ENCODE peak calls at places on chromosomes 12 and 14, in ten cellular contexts. One of them, this sample, is unnamed.

GRCh38 chr12:67365131-67365530 is 96.0 kb downstream of the CAND1 start:
- DNase-seq in AG04450: no peak
- DNase-seq in breast epithelium: no peak
- DNase-seq in neural progenitor cell: no peak
- DNase-seq in Peyer's patch: no peak
- DNase-seq in heart right ventricle: no peak
- DNase-seq in sigmoid colon: no peak
- DNase-seq in right atrium auricular region: no peak
- DNase-seq in brain microvascular endothelial cell: no peak
- DNase-seq in cardiac muscle cell: peak
- DNase-seq in this sample: no peak

GRCh38 chr12:70366581-70367267 is 634 bp downstream of the KCNMB4 start:
- DNase-seq in AG04450: peak
- DNase-seq in breast epithelium: no peak
- DNase-seq in neural progenitor cell: peak
- DNase-seq in Peyer's patch: peak
- DNase-seq in heart right ventricle: peak
- DNase-seq in sigmoid colon: peak
- DNase-seq in right atrium auricular region: no peak
- DNase-seq in brain microvascular endothelial cell: peak
- DNase-seq in cardiac muscle cell: peak
- DNase-seq in this sample: no peak

GRCh38 chr12:106113446-106114083 is 25.2 kb downstream of the NUAK1 start:
- DNase-seq in AG04450: no peak
- DNase-seq in breast epithelium: no peak
- DNase-seq in neural progenitor cell: no peak
- DNase-seq in Peyer's patch: no peak
- DNase-seq in heart right ventricle: no peak
- DNase-seq in sigmoid colon: no peak
- DNase-seq in right atrium auricular region: no peak
- DNase-seq in brain microvascular endothelial cell: no peak
- DNase-seq in cardiac muscle cell: no peak
- DNase-seq in this sample: no peak

GRCh38 chr12:95633671-95634465 is 82.6 kb upstream of the USP44 start:
- DNase-seq in AG04450: no peak
- DNase-seq in breast epithelium: peak
- DNase-seq in neural progenitor cell: no peak
- DNase-seq in Peyer's patch: no peak
- DNase-seq in heart right ventricle: no peak
- DNase-seq in sigmoid colon: no peak
- DNase-seq in right atrium auricular region: no peak
- DNase-seq in brain microvascular endothelial cell: no peak
- DNase-seq in cardiac muscle cell: peak
- DNase-seq in this sample: no peak

GRCh38 chr12:112170376-112170775 is 45.0 kb downstream of the TRAFD1 start:
- DNase-seq in AG04450: no peak
- DNase-seq in breast epithelium: no peak
- DNase-seq in neural progenitor cell: peak
- DNase-seq in Peyer's patch: no peak
- DNase-seq in heart right ventricle: no peak
- DNase-seq in sigmoid colon: no peak
- DNase-seq in right atrium auricular region: no peak
- DNase-seq in brain microvascular endothelial cell: peak
- DNase-seq in cardiac muscle cell: peak
- DNase-seq in this sample: no peak

GRCh38 chr14:82146846-82147245 is 613.2 kb upstream of the SEL1L start:
- DNase-seq in AG04450: no peak
- DNase-seq in breast epithelium: no peak
- DNase-seq in neural progenitor cell: no peak
- DNase-seq in Peyer's patch: no peak
- DNase-seq in heart right ventricle: no peak
- DNase-seq in sigmoid colon: no peak
- DNase-seq in right atrium auricular region: no peak
- DNase-seq in brain microvascular endothelial cell: no peak
- DNase-seq in cardiac muscle cell: no peak
- DNase-seq in this sample: no peak

GRCh38 chr14:94313991-94314655 is 9.0 kb downstream of the SERPINA6 start:
- DNase-seq in AG04450: no peak
- DNase-seq in breast epithelium: no peak
- DNase-seq in neural progenitor cell: no peak
- DNase-seq in Peyer's patch: no peak
- DNase-seq in heart right ventricle: no peak
- DNase-seq in sigmoid colon: no peak
- DNase-seq in right atrium auricular region: peak
- DNase-seq in brain microvascular endothelial cell: peak
- DNase-seq in cardiac muscle cell: peak
- DNase-seq in this sample: no peak

GRCh38 chr12:88111074-88111652 is 30.7 kb downstream of the CEP290 start:
- DNase-seq in AG04450: no peak
- DNase-seq in breast epithelium: no peak
- DNase-seq in neural progenitor cell: peak
- DNase-seq in Peyer's patch: no peak
- DNase-seq in heart right ventricle: no peak
- DNase-seq in sigmoid colon: no peak
- DNase-seq in right atrium auricular region: no peak
- DNase-seq in brain microvascular endothelial cell: no peak
- DNase-seq in cardiac muscle cell: peak
- DNase-seq in this sample: no peak

GRCh38 chr12:24948452-24948815 is 467 bp downstream of the BCAT1 start:
- DNase-seq in AG04450: no peak
- DNase-seq in breast epithelium: no peak
- DNase-seq in neural progenitor cell: peak
- DNase-seq in Peyer's patch: no peak
- DNase-seq in heart right ventricle: no peak
- DNase-seq in sigmoid colon: no peak
- DNase-seq in right atrium auricular region: no peak
- DNase-seq in brain microvascular endothelial cell: no peak
- DNase-seq in cardiac muscle cell: peak
- DNase-seq in this sample: no peak

GRCh38 chr12:1640630-1641234 is 11.7 kb downstream of the WNT5B start:
- DNase-seq in AG04450: no peak
- DNase-seq in breast epithelium: no peak
- DNase-seq in neural progenitor cell: no peak
- DNase-seq in Peyer's patch: no peak
- DNase-seq in heart right ventricle: no peak
- DNase-seq in sigmoid colon: no peak
- DNase-seq in right atrium auricular region: no peak
- DNase-seq in brain microvascular endothelial cell: no peak
- DNase-seq in cardiac muscle cell: no peak
- DNase-seq in this sample: no peak

GRCh38 chr12:120652671-120653435 is 12.4 kb downstream of the CABP1 start:
- DNase-seq in AG04450: no peak
- DNase-seq in breast epithelium: no peak
- DNase-seq in neural progenitor cell: no peak
- DNase-seq in Peyer's patch: no peak
- DNase-seq in heart right ventricle: no peak
- DNase-seq in sigmoid colon: no peak
- DNase-seq in right atrium auricular region: no peak
- DNase-seq in brain microvascular endothelial cell: no peak
- DNase-seq in cardiac muscle cell: no peak
- DNase-seq in this sample: peak

DNA sequence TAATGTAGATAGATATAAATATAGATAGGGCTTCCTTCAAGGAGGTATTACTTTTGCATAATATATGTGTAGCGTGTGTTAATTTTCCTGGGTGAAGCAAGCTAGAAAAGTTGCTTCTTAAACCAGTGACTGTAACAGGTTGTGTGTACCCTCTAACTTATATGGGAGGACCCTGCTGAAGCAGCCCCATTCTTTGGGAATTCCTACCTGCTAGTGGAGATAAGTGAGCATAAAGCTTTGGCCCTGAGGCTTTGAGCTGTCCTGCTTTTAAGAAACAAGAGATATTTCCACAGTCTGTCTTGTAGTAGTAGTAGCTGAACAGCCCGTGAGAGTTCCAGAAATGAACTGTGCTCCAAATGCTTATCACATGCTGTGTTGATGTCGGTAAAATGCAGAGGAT is 8.6 kb downstream of the RMST start:
- DNase-seq in AG04450: no peak
- DNase-seq in breast epithelium: no peak
- DNase-seq in neural progenitor cell: no peak
- DNase-seq in Peyer's patch: no peak
- DNase-seq in heart right ventricle: no peak
- DNase-seq in sigmoid colon: no peak
- DNase-seq in right atrium auricular region: no peak
- DNase-seq in brain microvascular endothelial cell: no peak
- DNase-seq in cardiac muscle cell: no peak
- DNase-seq in this sample: no peak
- H3K4me3 ChIP-seq in AG04450: no peak
- H3K4me3 ChIP-seq in breast epithelium: no peak
- H3K4me3 ChIP-seq in neural progenitor cell: no peak
- H3K4me3 ChIP-seq in Peyer's patch: no peak
- H3K4me3 ChIP-seq in heart right ventricle: no peak
- H3K4me3 ChIP-seq in sigmoid colon: no peak
- H3K4me3 ChIP-seq in right atrium auricular region: no peak
- H3K4me3 ChIP-seq in brain microvascular endothelial cell: no peak
- H3K4me3 ChIP-seq in cardiac muscle cell: no peak
- H3K4me3 ChIP-seq in this sample: no peak

GRCh38 chr12:8420506-8420905 is 35.3 kb upstream of the CLEC6A start:
- DNase-seq in AG04450: no peak
- DNase-seq in breast epithelium: no peak
- DNase-seq in neural progenitor cell: no peak
- DNase-seq in Peyer's patch: no peak
- DNase-seq in heart right ventricle: no peak
- DNase-seq in sigmoid colon: no peak
- DNase-seq in right atrium auricular region: no peak
- DNase-seq in brain microvascular endothelial cell: no peak
- DNase-seq in cardiac muscle cell: no peak
- DNase-seq in this sample: no peak
- TF ChIP-seq CTCF in AG04450: no peak
- TF ChIP-seq CTCF in breast epithelium: no peak
- TF ChIP-seq CTCF in neural progenitor cell: no peak
- TF ChIP-seq CTCF in Peyer's patch: no peak
- TF ChIP-seq CTCF in heart right ventricle: no peak
- TF ChIP-seq CTCF in sigmoid colon: no peak
- TF ChIP-seq CTCF in right atrium auricular region: no peak
- TF ChIP-seq CTCF in brain microvascular endothelial cell: no peak
- TF ChIP-seq CTCF in cardiac muscle cell: no peak
- TF ChIP-seq CTCF in this sample: no peak

GRCh38 chr14:67491741-67492504 is 3.4 kb upstream of the TMEM229B start:
- DNase-seq in AG04450: no peak
- DNase-seq in breast epithelium: no peak
- DNase-seq in neural progenitor cell: peak
- DNase-seq in Peyer's patch: no peak
- DNase-seq in heart right ventricle: peak
- DNase-seq in sigmoid colon: no peak
- DNase-seq in right atrium auricular region: no peak
- DNase-seq in brain microvascular endothelial cell: no peak
- DNase-seq in cardiac muscle cell: no peak
- DNase-seq in this sample: no peak
- H3K4me3 ChIP-seq in AG04450: no peak
- H3K4me3 ChIP-seq in breast epithelium: no peak
- H3K4me3 ChIP-seq in neural progenitor cell: no peak
- H3K4me3 ChIP-seq in Peyer's patch: no peak
- H3K4me3 ChIP-seq in heart right ventricle: no peak
- H3K4me3 ChIP-seq in sigmoid colon: no peak
- H3K4me3 ChIP-seq in right atrium auricular region: no peak
- H3K4me3 ChIP-seq in brain microvascular endothelial cell: no peak
- H3K4me3 ChIP-seq in cardiac muscle cell: no peak
- H3K4me3 ChIP-seq in this sample: no peak

GRCh38 chr12:99390707-99391106 is 256.8 kb upstream of the GARIN6 start:
- DNase-seq in AG04450: no peak
- DNase-seq in breast epithelium: no peak
- DNase-seq in neural progenitor cell: peak
- DNase-seq in Peyer's patch: no peak
- DNase-seq in heart right ventricle: no peak
- DNase-seq in sigmoid colon: no peak
- DNase-seq in right atrium auricular region: no peak
- DNase-seq in brain microvascular endothelial cell: peak
- DNase-seq in cardiac muscle cell: peak
- DNase-seq in this sample: no peak
- TF ChIP-seq CTCF in AG04450: no peak
- TF ChIP-seq CTCF in breast epithelium: no peak
- TF ChIP-seq CTCF in neural progenitor cell: peak
- TF ChIP-seq CTCF in Peyer's patch: no peak
- TF ChIP-seq CTCF in heart right ventricle: no peak
- TF ChIP-seq CTCF in sigmoid colon: no peak
- TF ChIP-seq CTCF in right atrium auricular region: no peak
- TF ChIP-seq CTCF in brain microvascular endothelial cell: peak
- TF ChIP-seq CTCF in cardiac muscle cell: no peak
- TF ChIP-seq CTCF in this sample: no peak

GRCh38 chr12:124422570-124423523 is 128.0 kb downstream of the RFLNA start:
- DNase-seq in AG04450: peak
- DNase-seq in breast epithelium: peak
- DNase-seq in neural progenitor cell: no peak
- DNase-seq in Peyer's patch: peak
- DNase-seq in heart right ventricle: peak
- DNase-seq in sigmoid colon: peak
- DNase-seq in right atrium auricular region: peak
- DNase-seq in brain microvascular endothelial cell: peak
- DNase-seq in cardiac muscle cell: peak
- DNase-seq in this sample: peak

GRCh38 chr12:124424516-124424905 is 129.6 kb downstream of the RFLNA start:
- DNase-seq in AG04450: no peak
- DNase-seq in breast epithelium: no peak
- DNase-seq in neural progenitor cell: no peak
- DNase-seq in Peyer's patch: no peak
- DNase-seq in heart right ventricle: no peak
- DNase-seq in sigmoid colon: no peak
- DNase-seq in right atrium auricular region: no peak
- DNase-seq in brain microvascular endothelial cell: no peak
- DNase-seq in cardiac muscle cell: no peak
- DNase-seq in this sample: no peak

GRCh38 chr12:124425667-124426066 is 130.8 kb downstream of the RFLNA start:
- DNase-seq in AG04450: no peak
- DNase-seq in breast epithelium: no peak
- DNase-seq in neural progenitor cell: no peak
- DNase-seq in Peyer's patch: no peak
- DNase-seq in heart right ventricle: no peak
- DNase-seq in sigmoid colon: no peak
- DNase-seq in right atrium auricular region: no peak
- DNase-seq in brain microvascular endothelial cell: no peak
- DNase-seq in cardiac muscle cell: no peak
- DNase-seq in this sample: no peak

GRCh38 chr12:124422142-124422569 is 127.3 kb downstream of the RFLNA start:
- DNase-seq in AG04450: no peak
- DNase-seq in breast epithelium: peak
- DNase-seq in neural progenitor cell: no peak
- DNase-seq in Peyer's patch: no peak
- DNase-seq in heart right ventricle: no peak
- DNase-seq in sigmoid colon: no peak
- DNase-seq in right atrium auricular region: no peak
- DNase-seq in brain microvascular endothelial cell: no peak
- DNase-seq in cardiac muscle cell: no peak
- DNase-seq in this sample: no peak

GRCh38 chr12:124423683-124424515 is 129.0 kb downstream of the RFLNA start:
- DNase-seq in AG04450: no peak
- DNase-seq in breast epithelium: no peak
- DNase-seq in neural progenitor cell: no peak
- DNase-seq in Peyer's patch: no peak
- DNase-seq in heart right ventricle: no peak
- DNase-seq in sigmoid colon: no peak
- DNase-seq in right atrium auricular region: no peak
- DNase-seq in brain microvascular endothelial cell: no peak
- DNase-seq in cardiac muscle cell: no peak
- DNase-seq in this sample: no peak
- H3K4me3 ChIP-seq in AG04450: no peak
- H3K4me3 ChIP-seq in breast epithelium: peak
- H3K4me3 ChIP-seq in neural progenitor cell: no peak
- H3K4me3 ChIP-seq in Peyer's patch: peak
- H3K4me3 ChIP-seq in heart right ventricle: peak
- H3K4me3 ChIP-seq in sigmoid colon: no peak
- H3K4me3 ChIP-seq in right atrium auricular region: no peak
- H3K4me3 ChIP-seq in brain microvascular endothelial cell: no peak
- H3K4me3 ChIP-seq in cardiac muscle cell: no peak
- H3K4me3 ChIP-seq in this sample: peak

GRCh38 chr12:47767197-47767724 is 5.8 kb upstream of the SLC48A1 start:
- DNase-seq in AG04450: no peak
- DNase-seq in breast epithelium: no peak
- DNase-seq in neural progenitor cell: peak
- DNase-seq in Peyer's patch: peak
- DNase-seq in heart right ventricle: peak
- DNase-seq in sigmoid colon: no peak
- DNase-seq in right atrium auricular region: no peak
- DNase-seq in brain microvascular endothelial cell: no peak
- DNase-seq in cardiac muscle cell: peak
- DNase-seq in this sample: no peak
- TF ChIP-seq CTCF in AG04450: peak
- TF ChIP-seq CTCF in breast epithelium: peak
- TF ChIP-seq CTCF in neural progenitor cell: peak
- TF ChIP-seq CTCF in Peyer's patch: peak
- TF ChIP-seq CTCF in heart right ventricle: peak
- TF ChIP-seq CTCF in sigmoid colon: peak
- TF ChIP-seq CTCF in right atrium auricular region: peak
- TF ChIP-seq CTCF in brain microvascular endothelial cell: peak
- TF ChIP-seq CTCF in cardiac muscle cell: peak
- TF ChIP-seq CTCF in this sample: peak

This sample was measured in coronary artery.